ENCODE peak calls at places on chromosome 1, in six cellular contexts. F is astrocyte; E is lower lobe of right lung; M is activated T-helper 1 cell treated with anti-CD3 and anti-CD28 coated beads, Interleukin-12 subunit alpha, Interleukin-12 subunit beta, Interleukin-2, Interleukin-4 antibody, amounts not matched to agents 30 ng/mL and 10 ng/mL and 1 ng/mL, durations not matched to agents 14 hours and 24 hours and 36 hours; Z is activated CD4-positive, alpha-beta T cell treated with anti-CD3 and anti-CD28 coated beads, Interleukin-2, amount 10 ng/mL, durations not matched to agents 7 days and 5 days; Q is activated T-cell treated with anti-CD3 and anti-CD28 coated beads for 24 hours. D is an unnamed sample.

GRCh38 chr1:182616130-182617074 is 12.2 kb upstream of the RGS16 start:
- DNase-seq in E (peak; percentile 88), M (peak; percentile 89), Q (peak; percentile 73), Z (peak; percentile 88), F (peak; percentile 49), D (peak; percentile 98)

GRCh38 chr1:106435269-106435668 is 621.2 kb upstream of the PRMT6 start:
- DNase-seq in F (no peak), M (no peak), Q (no peak), Z (no peak), E (no peak), D (no peak)

GRCh38 chr1:96291468-96291867 is 430.1 kb upstream of the PTBP2 start:
- DNase-seq in F (no peak), Z (no peak), E (no peak), M (no peak), Q (no peak), D (no peak)

GRCh38 chr1:153648000-153648643 is 10.4 kb upstream of the SNAPIN start:
- DNase-seq in M (no peak), E (no peak), Z (no peak), F (no peak), Q (no peak), D (no peak)

GRCh38 chr1:83900530-83900929 is 98.4 kb downstream of the TTLL7 start:
- DNase-seq in Q (no peak), E (no peak), M (no peak), F (peak; percentile 69), Z (no peak), D (no peak)

GRCh38 chr1:27357281-27358037 is 9.3 kb downstream of the MAP3K6 start:
- DNase-seq in F (no peak), E (peak; percentile 88), Q (peak; percentile 75), Z (peak; percentile 83), M (peak; percentile 73), D (peak; percentile 70)

GRCh38 chr1:48228156-48228555 is 5.6 kb downstream of the SLC5A9 start:
- DNase-seq in E (no peak), F (no peak), Z (no peak), M (no peak), Q (no peak), D (no peak)

GRCh38 chr1:39141925-39142324 is 62.6 kb upstream of the MACF1 start:
- DNase-seq in Z (no peak), F (peak; percentile 73), M (no peak), Q (no peak), E (no peak), D (peak; percentile 82)

GRCh38 chr1:104780470-104781078 is 1030.9 kb downstream of the AMY1C start:
- DNase-seq in M (no peak), Q (no peak), F (peak; percentile 0), E (no peak), Z (peak; percentile 10), D (no peak)

GRCh38 chr1:67097305-67097704 is 37.5 kb downstream of the C1orf141 start:
- DNase-seq in E (no peak), F (no peak), Z (no peak), M (no peak), Q (no peak), D (peak; percentile 88)

GRCh38 chr1:243850013-243850367 is at the start of gene AKT3:
- DNase-seq in M (no peak), Z (no peak), Q (no peak), F (no peak), E (peak; percentile 78), D (no peak)

GRCh38 chr1:204450461-204451257 is 39.0 kb upstream of the PPP1R15B start:
- DNase-seq in M (no peak), Q (no peak), F (no peak), Z (no peak), E (no peak), D (peak; percentile 19)

GRCh38 chr1:242651817-242652216 is 127.3 kb upstream of the PLD5 start:
- DNase-seq in Z (peak; percentile 6), Q (no peak), F (no peak), E (no peak), M (no peak), D (peak; percentile 49)

GRCh38 chr1:67945733-67946374 is 104.6 kb downstream of the DIRAS3 start:
- DNase-seq in E (no peak), F (no peak), M (no peak), Q (no peak), Z (no peak), D (peak; percentile 30)

GRCh38 chr1:51955797-51956527 is 34.5 kb downstream of the RAB3B start:
- DNase-seq in E (no peak), Z (no peak), M (no peak), Q (no peak), F (no peak), D (no peak)

GRCh38 chr1:200399860-200400259 is 10.0 kb downstream of the ZNF281 start:
- DNase-seq in Z (no peak), E (no peak), Q (no peak), F (no peak), M (no peak), D (no peak)

GRCh38 chr1:2226525-2227340 is 1.4 kb upstream of the SKI start:
- DNase-seq in Z (no peak), Q (no peak), F (no peak), E (peak; percentile 63), M (no peak), D (no peak)

GRCh38 chr1:76237201-76237600 is 162.7 kb downstream of the ST6GALNAC3 start:
- DNase-seq in Q (no peak), Z (no peak), F (no peak), E (no peak), M (no peak), D (no peak)

GRCh38 chr1:207619833-207620572 is 24.9 kb upstream of the CR1L start:
- DNase-seq in M (no peak), Z (peak; percentile 26), E (no peak), F (peak; percentile 6), Q (no peak), D (peak; percentile 40)

GRCh38 chr1:34500451-34500850 is 254.4 kb upstream of the GJB5 start:
- DNase-seq in F (no peak), E (peak; percentile 47), M (no peak), Q (no peak), Z (peak; percentile 26), D (peak; percentile 67)

GRCh38 chr1:108816049-108816882 is 40.6 kb downstream of the AKNAD1 start:
- DNase-seq in Q (no peak), M (no peak), F (peak; percentile 91), Z (no peak), E (peak; percentile 55), D (peak; percentile 96)

GRCh38 chr1:90074555-90075315 is 79.8 kb downstream of the ZNF326 start:
- DNase-seq in Z (no peak), Q (no peak), M (no peak), F (peak; percentile 16), E (no peak), D (no peak)

GRCh38 chr1:36883315-36883949 is 150.9 kb downstream of the GRIK3 start:
- DNase-seq in Z (peak; percentile 2), Q (no peak), M (no peak), F (no peak), E (no peak), D (no peak)

GRCh38 chr1:95742591-95743089 is 508.6 kb downstream of the RWDD3 start:
- DNase-seq in M (no peak), E (no peak), Q (no peak), Z (no peak), F (peak; percentile 84), D (peak; percentile 23)

GRCh38 chr1:240031009-240031408 is 60.7 kb upstream of the FMN2 start:
- DNase-seq in E (no peak), Z (no peak), F (peak; percentile 97), Q (no peak), M (no peak), D (no peak)

GRCh38 chr1:113980120-113980519 is 846 bp downstream of the OLFML3 start:
- DNase-seq in Z (no peak), E (no peak), M (no peak), F (no peak), Q (no peak), D (peak; percentile 83)

GRCh38 chr1:170682809-170683208 is 18.9 kb downstream of the PRRX1 start:
- DNase-seq in Z (no peak), Q (no peak), M (no peak), E (no peak), F (no peak), D (no peak)

GRCh38 chr1:233075045-233075444 is 124.6 kb downstream of the NTPCR start:
- DNase-seq in Z (no peak), M (no peak), Q (no peak), E (no peak), F (peak; percentile 95), D (no peak)

GRCh38 chr1:41003127-41003639 is 18.3 kb downstream of the SLFNL1 start:
- DNase-seq in F (no peak), Z (no peak), Q (no peak), M (no peak), E (no peak), D (no peak)

GRCh38 chr1:48572632-48573258 is 100.7 kb upstream of the SPATA6 start:
- DNase-seq in Z (no peak), Q (peak; percentile 1), F (peak; percentile 41), M (no peak), E (peak; percentile 67), D (peak; percentile 72)

GRCh38 chr1:94678187-94678863 is 136.8 kb upstream of the F3 start:
- DNase-seq in M (no peak), F (no peak), E (no peak), Z (no peak), Q (no peak), D (no peak)

GRCh38 chr1:241838831-241839365 is 9.1 kb upstream of the EXO1 start:
- DNase-seq in F (no peak), Z (no peak), M (no peak), Q (no peak), E (no peak), D (no peak)

GRCh38 chr1:44655609-44656008 is 18.7 kb downstream of the TMEM53 start:
- DNase-seq in Z (no peak), Q (no peak), E (no peak), M (no peak), F (no peak), D (peak; percentile 70)

GRCh38 chr1:209388358-209388757 is 195.2 kb upstream of the CAMK1G start:
- DNase-seq in Z (no peak), E (no peak), F (no peak), M (no peak), Q (no peak), D (no peak)

GRCh38 chr1:161177112-161177935 is at the start of gene B4GALT3:
- DNase-seq in F (peak; percentile 46), Z (peak; percentile 92), E (peak; percentile 93), Q (peak; percentile 94), M (peak; percentile 91), D (peak; percentile 84)